ENCODE peak calls at places on chromosomes 5 and 9, in seven cellular contexts. Z, O, K, V, D, P and X are unnamed samples.

GRCh38 chr9:111914749-111915424 is 18.3 kb downstream of the UGCG start:
- DNase-seq in Z (no peak), O (no peak), K (peak), V (no peak), D (no peak), P (no peak), X (peak)

GRCh38 chr5:79273341-79273740 is 37.4 kb downstream of the JMY start:
- DNase-seq in Z (no peak), O (no peak), K (no peak), V (no peak), D (no peak), P (no peak), X (no peak)

GRCh38 chr9:98087420-98088354 is 31.2 kb downstream of the NANS start:
- DNase-seq in Z (no peak), O (no peak), K (no peak), V (no peak), D (peak), P (no peak), X (no peak)

GRCh38 chr9:136939996-136940525 is 4.5 kb downstream of the FBXW5 start:
- DNase-seq in Z (no peak), O (no peak), K (no peak), V (no peak), D (no peak), P (no peak), X (no peak)

GRCh38 chr5:80275347-80275746 is 19.5 kb upstream of the SERINC5 start:
- DNase-seq in Z (no peak), O (no peak), K (peak), V (no peak), D (no peak), P (peak), X (peak)

GRCh38 chr5:38601843-38602424 is 45.5 kb upstream of the LIFR start:
- DNase-seq in Z (peak), O (no peak), K (no peak), V (no peak), D (no peak), P (no peak), X (no peak)

GRCh38 chr9:4530375-4530774 is 40.1 kb downstream of the SLC1A1 start:
- DNase-seq in Z (peak), O (no peak), K (no peak), V (peak), D (no peak), P (no peak), X (no peak)

GRCh38 chr9:126309427-126310179 is 17.0 kb upstream of the MVB12B start:
- DNase-seq in Z (no peak), O (no peak), K (no peak), V (no peak), D (no peak), P (no peak), X (no peak)

GRCh38 chr9:136209786-136210185 is 4.9 kb upstream of the LHX3 start:
- DNase-seq in Z (no peak), O (no peak), K (no peak), V (no peak), D (no peak), P (no peak), X (no peak)

GRCh38 chr9:16058131-16058549 is 505.3 kb downstream of the CCDC171 start:
- DNase-seq in Z (no peak), O (no peak), K (no peak), V (no peak), D (no peak), P (no peak), X (no peak)

GRCh38 chr9:1619915-1620705 is 395.0 kb upstream of the SMARCA2 start:
- DNase-seq in Z (no peak), O (no peak), K (no peak), V (no peak), D (no peak), P (peak), X (peak)

GRCh38 chr5:14156611-14157493 is 13.7 kb downstream of the TRIO start:
- DNase-seq in Z (peak), O (no peak), K (peak), V (peak), D (no peak), P (peak), X (peak)
- TF ChIP-seq JUND in Z (peak), O (no peak), K (peak), V (peak), D (no peak), P (no peak), X (no peak)

GRCh38 chr9:88802533-88802932 is 188.7 kb upstream of the S1PR3 start:
- DNase-seq in Z (no peak), O (no peak), K (no peak), V (no peak), D (no peak), P (no peak), X (no peak)

GRCh38 chr9:88803551-88804288 is 187.5 kb upstream of the S1PR3 start:
- DNase-seq in Z (no peak), O (peak), K (peak), V (no peak), D (no peak), P (no peak), X (no peak)

GRCh38 chr9:88805217-88805943 is 185.9 kb upstream of the S1PR3 start:
- DNase-seq in Z (no peak), O (no peak), K (no peak), V (no peak), D (no peak), P (no peak), X (no peak)

GRCh38 chr9:88801214-88801796 is 190.0 kb upstream of the S1PR3 start:
- DNase-seq in Z (no peak), O (no peak), K (no peak), V (no peak), D (no peak), P (no peak), X (no peak)

DNA sequence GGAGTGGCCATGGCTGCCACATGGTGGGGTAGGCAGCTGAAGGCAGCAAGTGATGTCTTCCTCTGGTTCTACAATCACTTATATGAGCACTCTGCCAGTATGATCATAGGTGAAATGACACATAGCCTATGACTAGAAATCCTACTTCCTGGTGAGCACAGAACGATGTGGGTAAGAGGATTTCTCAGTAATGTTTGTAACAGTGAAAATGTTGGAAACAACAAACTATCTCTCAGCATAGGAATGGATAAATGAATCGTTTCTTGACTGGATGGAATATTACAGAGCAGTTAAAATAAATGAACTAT is 187.0 kb upstream of the S1PR3 start:
- DNase-seq in Z (no peak), O (no peak), K (no peak), V (no peak), D (no peak), P (no peak), X (no peak)
- TF ChIP-seq JUND in Z (no peak), O (no peak), K (no peak), V (no peak), D (no peak), P (no peak), X (no peak)

GRCh38 chr5:162393555-162393954 is 326.0 kb downstream of the GABRG2 start:
- DNase-seq in Z (no peak), O (no peak), K (no peak), V (no peak), D (no peak), P (no peak), X (no peak)
- TF ChIP-seq JUND in Z (no peak), O (no peak), K (no peak), V (no peak), D (no peak), P (no peak), X (no peak)

DNA sequence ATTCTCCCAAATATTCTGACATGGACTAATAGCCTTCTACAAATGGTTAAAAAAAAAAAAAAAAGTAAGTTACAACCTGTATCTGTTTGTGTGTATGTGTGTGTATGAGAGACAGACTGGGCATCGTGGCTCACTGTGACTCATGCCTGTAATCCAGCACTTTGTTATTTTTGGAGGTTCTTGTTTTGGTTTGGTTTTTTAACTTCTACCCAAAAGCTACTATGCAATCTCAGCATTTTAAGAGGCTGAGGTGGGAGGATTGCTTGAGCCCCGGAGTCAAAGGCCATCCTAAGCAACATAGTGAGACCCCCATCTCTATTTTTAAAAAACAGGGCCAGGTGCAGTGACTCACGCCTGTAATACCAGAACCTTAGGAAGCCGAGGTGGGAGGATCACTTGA is 17.6 kb upstream of the HAVCR1 start:
- DNase-seq in Z (no peak), O (no peak), K (no peak), V (no peak), D (no peak), P (no peak), X (no peak)
- TF ChIP-seq JUND in Z (peak), O (no peak), K (no peak), V (no peak), D (no peak), P (no peak), X (no peak)

GRCh38 chr5:171275822-171276544 is 33.1 kb upstream of the TLX3 start:
- DNase-seq in Z (no peak), O (no peak), K (peak), V (no peak), D (no peak), P (no peak), X (no peak)
- TF ChIP-seq JUND in Z (no peak), O (no peak), K (no peak), V (no peak), D (no peak), P (no peak), X (no peak)

DNA sequence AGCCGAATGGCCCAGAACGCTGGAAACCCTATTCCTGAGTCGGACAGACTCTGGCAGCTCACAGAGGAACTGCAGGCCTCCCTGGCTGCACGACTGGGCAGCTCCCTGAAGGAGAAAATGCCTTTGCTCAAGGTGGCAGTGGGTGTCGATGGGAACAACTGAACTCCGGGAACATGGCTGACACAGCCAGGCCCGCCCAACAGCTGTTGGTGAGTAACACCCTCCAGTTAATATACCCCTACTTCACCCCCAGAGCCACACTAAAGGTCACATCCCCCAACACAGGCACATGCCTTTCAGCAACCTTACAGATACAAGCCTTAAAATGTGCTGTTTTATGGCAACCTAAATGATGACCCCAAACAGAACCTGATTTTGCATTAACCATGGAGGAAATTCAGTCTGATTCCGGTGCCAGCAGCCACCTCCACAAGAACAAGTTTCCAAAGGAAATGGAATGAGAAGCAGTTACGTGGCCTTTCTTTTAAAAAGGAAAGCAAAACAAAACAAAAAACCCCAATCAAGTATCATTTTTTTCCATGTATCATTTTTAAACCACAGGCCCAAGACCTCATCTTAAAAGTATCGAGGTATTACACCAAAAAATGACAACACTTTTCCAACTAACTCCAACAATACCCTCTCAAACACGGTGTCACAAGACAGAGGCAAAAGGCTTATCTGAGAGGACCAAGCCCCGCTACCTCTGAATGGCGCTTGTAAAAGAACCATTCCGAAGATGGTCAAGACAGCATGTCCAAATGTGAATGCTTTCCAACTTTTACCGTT is 3.1 kb downstream of the KLF9 start:
- DNase-seq in Z (no peak), O (peak), K (no peak), V (no peak), D (no peak), P (peak), X (no peak)
- TF ChIP-seq JUND in Z (no peak), O (no peak), K (no peak), V (no peak), D (no peak), P (no peak), X (no peak)

GRCh38 chr5:140302786-140303639 is at the start of gene PFDN1:
- DNase-seq in Z (peak), O (peak), K (peak), V (peak), D (peak), P (peak), X (peak)
- TF ChIP-seq JUND in Z (no peak), O (no peak), K (no peak), V (no peak), D (no peak), P (no peak), X (no peak)

DNA sequence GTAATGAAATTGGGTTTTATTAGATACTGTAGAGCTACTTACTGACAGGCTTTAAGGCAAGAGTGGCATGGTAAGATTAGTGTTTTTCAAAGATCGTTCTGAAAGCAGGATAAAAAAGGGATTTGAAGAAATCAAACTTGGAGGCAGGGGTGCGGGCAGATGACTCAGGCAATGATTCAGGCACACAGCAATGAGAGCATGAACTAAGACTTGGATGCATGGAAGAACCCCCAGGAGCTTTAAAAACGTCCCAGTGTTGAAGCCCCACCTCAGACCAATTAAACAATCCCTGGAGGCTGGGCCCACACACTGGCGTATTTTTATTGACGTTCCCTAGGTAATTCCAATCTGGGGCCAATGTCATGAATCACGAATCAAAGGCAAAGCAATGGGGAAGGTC is 102.5 kb downstream of the SREK1 start:
- DNase-seq in Z (no peak), O (no peak), K (no peak), V (no peak), D (no peak), P (no peak), X (no peak)
- TF ChIP-seq JUND in Z (no peak), O (no peak), K (no peak), V (no peak), D (no peak), P (no peak), X (no peak)